ENCODE peak calls at places on chromosomes 4 and X, in four cellular contexts. T, V, C and M are unnamed samples.

GRCh38 chr4:1400861-1401408 is 5.3 kb downstream of the NKX1-1 start:
- DNase-seq in T (no peak), V (no peak), C (no peak), M (no peak)

GRCh38 chrX:68842351-68842750 is 13.5 kb downstream of the EFNB1 start:
- DNase-seq in T (no peak), V (no peak), C (no peak), M (no peak)

GRCh38 chr4:9949573-9949972 is 71.7 kb downstream of the SLC2A9 start:
- DNase-seq in T (no peak), V (no peak), C (no peak), M (no peak)

GRCh38 chrX:56764153-56764974 is 35.3 kb downstream of the NBDY start:
- DNase-seq in T (peak; percentile 75), V (peak; percentile 78), C (peak; percentile 79), M (peak; percentile 62)

GRCh38 chr4:145482209-145483021 is 762 bp downstream of the SMAD1 start:
- DNase-seq in T (peak; percentile 91), V (peak; percentile 37), C (peak; percentile 69), M (peak; percentile 86)

GRCh38 chr4:53586121-53586816 is 5.0 kb downstream of the LNX1 start:
- DNase-seq in T (peak; percentile 97), V (no peak), C (peak; percentile 74), M (peak; percentile 96)

GRCh38 chr4:145679520-145679919 is 426 bp upstream of the C4orf51 start:
- DNase-seq in T (peak; percentile 93), V (peak; percentile 51), C (peak; percentile 50), M (peak; percentile 95)

GRCh38 chrX:73851014-73852009 is 288.3 kb downstream of the CHIC1 start:
- DNase-seq in T (no peak), V (no peak), C (peak; percentile 95), M (no peak)

GRCh38 chr4:183241322-183241640 is 78.8 kb downstream of the CLDN22 start:
- DNase-seq in T (peak; percentile 69), V (peak; percentile 51), C (peak; percentile 90), M (peak; percentile 86)

GRCh38 chrX:148872153-148872540 is 371.7 kb downstream of the AFF2 start:
- DNase-seq in T (peak; percentile 52), V (no peak), C (no peak), M (peak; percentile 9)

GRCh38 chr4:155624478-155624877 is 42.2 kb upstream of the GUCY1A1 start:
- DNase-seq in T (no peak), V (no peak), C (no peak), M (no peak)

GRCh38 chr4:128582319-128582948 is 227.1 kb upstream of the JADE1 start:
- DNase-seq in T (no peak), V (no peak), C (no peak), M (no peak)

GRCh38 chr4:6987566-6987920 is 55.6 kb upstream of the TADA2B start:
- DNase-seq in T (peak; percentile 76), V (peak; percentile 13), C (peak; percentile 81), M (peak; percentile 38)

GRCh38 chr4:173360587-173361221 is 10.1 kb upstream of the SAP30 start:
- DNase-seq in T (peak; percentile 52), V (no peak), C (no peak), M (no peak)

GRCh38 chr4:87947381-87948160 is 27.9 kb upstream of the SPP1 start:
- DNase-seq in T (no peak), V (no peak), C (no peak), M (no peak)

GRCh38 chr4:152106113-152106763 is 345.4 kb upstream of the GATB start:
- DNase-seq in T (peak; percentile 97), V (peak; percentile 64), C (peak; percentile 92), M (peak; percentile 96)

GRCh38 chr4:138775890-138776289 is 239.7 kb upstream of the NOCT start:
- DNase-seq in T (peak; percentile 56), V (no peak), C (no peak), M (peak; percentile 21)

GRCh38 chr4:130608121-130608520 is 1512.2 kb downstream of the C4orf33 start:
- DNase-seq in T (no peak), V (no peak), C (no peak), M (no peak)

GRCh38 chr4:73589887-73590801 is 30.1 kb downstream of the RASSF6 start:
- DNase-seq in T (no peak), V (no peak), C (no peak), M (no peak)

GRCh38 chr4:95693594-95693993 is 144.8 kb upstream of the UNC5C start:
- DNase-seq in T (no peak), V (no peak), C (peak; percentile 48), M (peak; percentile 29)

GRCh38 chrX:136589966-136590365 is 58.0 kb downstream of the VGLL1 start:
- DNase-seq in T (peak; percentile 58), V (no peak), C (peak; percentile 76), M (no peak)

GRCh38 chrX:15915959-15916703 is 61.5 kb upstream of the AP1S2 start:
- DNase-seq in T (no peak), V (no peak), C (no peak), M (no peak)

DNA sequence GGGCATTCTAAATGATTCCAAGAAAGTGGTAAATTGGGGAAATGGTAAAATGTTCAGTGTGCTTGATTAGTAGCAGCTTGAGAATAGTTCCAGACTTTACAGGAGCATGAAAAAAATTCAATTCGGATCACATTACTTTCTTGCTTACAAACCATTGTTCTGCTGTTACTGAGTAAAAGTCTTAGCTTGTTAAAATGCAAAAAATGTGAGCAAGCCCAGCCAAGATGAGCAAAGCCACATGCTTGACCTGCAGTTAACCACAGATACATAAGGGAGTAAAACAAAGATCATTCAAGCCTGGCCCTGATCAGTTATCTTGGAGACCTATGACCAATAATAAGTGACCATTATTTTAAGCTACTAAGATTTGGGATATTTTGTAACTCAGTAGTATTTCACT is 562.9 kb upstream of the MAGEB2 start:
- DNase-seq in T (peak; percentile 52), V (peak; percentile 9), C (peak; percentile 75), M (peak; percentile 55)
- H3K4me2 ChIP-seq in T (peak overlapping the region; percentile 48), V (no peak overlapping the region), C (peak overlapping the region; percentile 58), M (peak overlapping the region; percentile 35)

GRCh38 chr4:75087416-75087815 is 154.5 kb downstream of the PARM1 start:
- DNase-seq in T (no peak), V (no peak), C (no peak), M (no peak)

GRCh38 chr4:75080888-75081287 is 148.0 kb downstream of the PARM1 start:
- DNase-seq in T (no peak), V (no peak), C (no peak), M (no peak)

GRCh38 chr4:75081561-75081960 is 148.6 kb downstream of the PARM1 start:
- DNase-seq in T (no peak), V (no peak), C (peak; percentile 3), M (no peak)
- H3K79me2 ChIP-seq in T (no peaks in the 10 kb centered on the region), V (no peaks in the 10 kb centered on the region), C (no peaks in the 10 kb centered on the region), M (no peaks in the 10 kb centered on the region)

DNA sequence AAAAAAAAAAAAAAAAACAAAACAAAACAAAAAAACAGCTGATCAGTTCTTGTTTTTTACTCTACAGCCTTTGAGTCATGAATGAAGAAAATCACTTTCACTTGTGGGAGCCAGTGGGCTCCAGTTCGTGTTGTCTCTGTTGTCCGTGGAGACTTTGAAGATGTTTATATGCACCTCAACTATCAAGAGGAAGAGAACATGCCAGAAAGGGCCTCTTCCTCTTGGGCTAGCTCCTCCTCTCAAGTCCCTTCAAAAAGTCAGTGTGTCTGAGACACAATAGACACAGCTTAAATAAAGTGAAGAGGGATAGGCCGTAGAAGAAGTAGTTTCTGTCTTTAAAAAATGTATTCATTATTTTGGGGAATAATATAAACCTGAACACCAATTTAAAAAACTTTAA is 182.7 kb downstream of the KDR start:
- DNase-seq in T (no peak), V (no peak), C (no peak), M (no peak)
- H3K4me3 ChIP-seq in T (no peak overlapping the region), V (no peak overlapping the region), C (no peak overlapping the region), M (no peak overlapping the region)

GRCh38 chr4:122914292-122914904 is 8.0 kb downstream of the NUDT6 start:
- DNase-seq in T (peak; percentile 67), V (no peak), C (peak; percentile 39), M (peak; percentile 29)
- H3K4me2 ChIP-seq in T (peak overlapping the region; percentile 64), V (no peak overlapping the region), C (no peak overlapping the region), M (peak overlapping the region; percentile 78)